ENCODE peak calls at places on chromosome 3, in nine cellular contexts. V, D, X, F, R, C, Y, T and Z are unnamed samples.

GRCh38 chr3:71355037-71355436 is 228.5 kb downstream of the FOXP1 start:
- DNase-seq in V (no peak), T (no peak), Y (no peak), X (no peak), D (no peak), R (no peak), C (no peak), F (no peak), Z (no peak)

GRCh38 chr3:19946291-19946831 is 536 bp upstream of the RAB5A start:
- DNase-seq in T (no peak), F (no peak), C (no peak), V (no peak), D (no peak), X (no peak), R (no peak), Y (no peak), Z (no peak)

GRCh38 chr3:128290484-128290883 is 137.2 kb downstream of the EEFSEC start:
- DNase-seq in D (no peak), F (no peak), T (no peak), C (no peak), Y (no peak), V (no peak), X (no peak), R (no peak), Z (no peak)

GRCh38 chr3:13197795-13198194 is 124.6 kb upstream of the IQSEC1 start:
- DNase-seq in R (no peak), D (no peak), X (no peak), C (no peak), T (no peak), Y (no peak), F (no peak), V (no peak), Z (no peak)

GRCh38 chr3:172061724-172062184 is 22.4 kb downstream of the FNDC3B start:
- DNase-seq in Y (peak), D (no peak), T (no peak), X (no peak), C (no peak), R (no peak), F (peak), V (no peak), Z (no peak)

GRCh38 chr3:49020335-49021212 is 1.3 kb upstream of the NDUFAF3 start:
- DNase-seq in R (no peak), F (no peak), X (no peak), T (no peak), V (no peak), C (no peak), D (no peak), Y (no peak), Z (peak)

GRCh38 chr3:43345877-43346276 is 59.5 kb downstream of the SNRK start:
- DNase-seq in T (no peak), C (no peak), V (no peak), X (no peak), F (peak), R (no peak), Y (no peak), D (no peak), Z (no peak)

GRCh38 chr3:97744289-97744688 is 20.3 kb upstream of the ARL6 start:
- DNase-seq in X (no peak), V (no peak), Y (no peak), R (no peak), D (no peak), C (no peak), F (no peak), T (no peak), Z (no peak)

GRCh38 chr3:171801738-171802600 is 8.3 kb downstream of the PLD1 start:
- DNase-seq in C (no peak), Y (peak), T (no peak), V (no peak), D (no peak), X (peak), R (no peak), F (peak), Z (no peak)

GRCh38 chr3:87607234-87607633 is 330.9 kb upstream of the POU1F1 start:
- DNase-seq in R (no peak), Y (no peak), T (no peak), V (no peak), X (no peak), C (no peak), D (no peak), F (no peak), Z (no peak)

GRCh38 chr3:172305552-172305951 is 142.7 kb downstream of the GHSR start:
- DNase-seq in Y (no peak), C (no peak), V (no peak), F (peak), D (no peak), X (no peak), R (no peak), T (no peak), Z (no peak)

GRCh38 chr3:49132437-49133225 is at the start of gene LAMB2:
- DNase-seq in T (no peak), V (peak), C (no peak), R (peak), F (peak), Y (peak), D (no peak), X (no peak), Z (peak)

GRCh38 chr3:7999363-7999762 is 502.3 kb upstream of the LMCD1 start:
- DNase-seq in Y (no peak), X (no peak), T (no peak), V (no peak), R (no peak), C (no peak), D (no peak), F (peak), Z (no peak)

GRCh38 chr3:46660543-46661523 is 32.6 kb downstream of the ALS2CL start:
- DNase-seq in X (no peak), T (no peak), C (no peak), V (no peak), R (no peak), F (no peak), D (no peak), Y (no peak), Z (no peak)

GRCh38 chr3:12916159-12916558 is 74.8 kb upstream of the RPL32 start:
- DNase-seq in T (no peak), V (no peak), C (no peak), Y (no peak), R (no peak), X (no peak), D (no peak), F (no peak), Z (no peak)